ENCODE peak calls at places on chromosome 5, in six cellular contexts. One of them, this sample, is unnamed.

GRCh38 chr5:152125806-152126205 is 201.2 kb upstream of the GLRA1 start:
- DNase-seq in endothelial cell: no peak
- DNase-seq in fibroblast of lung: no peak
- DNase-seq in Kasumi-1: no peak
- DNase-seq in spleen: no peak
- DNase-seq in WTC11: no peak
- DNase-seq in this sample: no peak

GRCh38 chr5:153974131-153974812 is 64.4 kb downstream of the FAM114A2 start:
- DNase-seq in Kasumi-1: peak; percentile 60
- DNase-seq in spleen: no peak
- DNase-seq in fibroblast of lung: peak; percentile 22
- DNase-seq in endothelial cell: peak; percentile 60
- DNase-seq in WTC11: peak; percentile 20
- DNase-seq in this sample: no peak

GRCh38 chr5:141686648-141687416 is 4.8 kb upstream of the ARAP3 start:
- DNase-seq in Kasumi-1: no peak
- DNase-seq in WTC11: no peak
- DNase-seq in fibroblast of lung: no peak
- DNase-seq in endothelial cell: no peak
- DNase-seq in spleen: peak; percentile 28
- DNase-seq in this sample: no peak

GRCh38 chr5:157855404-157855994 is 3.4 kb downstream of the CLINT1 start:
- DNase-seq in WTC11: peak; percentile 62
- DNase-seq in Kasumi-1: peak; percentile 73
- DNase-seq in endothelial cell: peak; percentile 56
- DNase-seq in spleen: no peak
- DNase-seq in fibroblast of lung: peak; percentile 61
- DNase-seq in this sample: peak; percentile 14

GRCh38 chr5:73692166-73692640 is 66.2 kb downstream of the ARHGEF28 start:
- DNase-seq in WTC11: no peak
- DNase-seq in spleen: no peak
- DNase-seq in endothelial cell: no peak
- DNase-seq in Kasumi-1: no peak
- DNase-seq in fibroblast of lung: peak; percentile 93
- DNase-seq in this sample: no peak

GRCh38 chr5:80871541-80871961 is 88.6 kb upstream of the RASGRF2 start:
- DNase-seq in endothelial cell: no peak
- DNase-seq in WTC11: no peak
- DNase-seq in fibroblast of lung: peak; percentile 58
- DNase-seq in spleen: no peak
- DNase-seq in Kasumi-1: no peak
- DNase-seq in this sample: no peak

GRCh38 chr5:32964246-32964645 is 253.1 kb downstream of the NPR3 start:
- DNase-seq in WTC11: no peak
- DNase-seq in endothelial cell: no peak
- DNase-seq in fibroblast of lung: peak; percentile 38
- DNase-seq in spleen: no peak
- DNase-seq in Kasumi-1: no peak
- DNase-seq in this sample: no peak

GRCh38 chr5:62340392-62340791 is 34.4 kb downstream of the KIF2A start:
- DNase-seq in Kasumi-1: peak; percentile 79
- DNase-seq in endothelial cell: no peak
- DNase-seq in fibroblast of lung: no peak
- DNase-seq in WTC11: no peak
- DNase-seq in spleen: no peak
- DNase-seq in this sample: no peak

GRCh38 chr5:43191740-43192557 is at the start of gene NIM1K:
- DNase-seq in spleen: peak; percentile 84
- DNase-seq in Kasumi-1: no peak
- DNase-seq in endothelial cell: peak; percentile 57
- DNase-seq in WTC11: peak; percentile 75
- DNase-seq in fibroblast of lung: peak; percentile 48
- DNase-seq in this sample: no peak

GRCh38 chr5:154968953-154969352 is 28.1 kb downstream of the MRPL22 start:
- DNase-seq in fibroblast of lung: no peak
- DNase-seq in spleen: no peak
- DNase-seq in Kasumi-1: no peak
- DNase-seq in WTC11: no peak
- DNase-seq in endothelial cell: no peak
- DNase-seq in this sample: no peak

GRCh38 chr5:173413476-173413982 is 85.3 kb upstream of the STC2 start:
- DNase-seq in endothelial cell: no peak
- DNase-seq in Kasumi-1: no peak
- DNase-seq in fibroblast of lung: no peak
- DNase-seq in WTC11: no peak
- DNase-seq in spleen: no peak
- DNase-seq in this sample: no peak

GRCh38 chr5:180289433-180289832 is 2.5 kb downstream of the MAPK9 start:
- DNase-seq in WTC11: no peak
- DNase-seq in spleen: no peak
- DNase-seq in endothelial cell: no peak
- DNase-seq in Kasumi-1: no peak
- DNase-seq in fibroblast of lung: no peak
- DNase-seq in this sample: no peak